ENCODE peak calls at places on chromosomes 2 and 18, in ten cellular contexts. One of them, this sample, is unnamed.

GRCh38 chr2:234048049-234048448 is 2.5 kb upstream of the SPP2 start:
- DNase-seq in CD4-positive, alpha-beta T cell: no peak
- DNase-seq in SK-N-DZ: no peak
- DNase-seq in SK-N-SH: no peak
- DNase-seq in globus pallidus: no peak
- DNase-seq in ureter: no peak
- DNase-seq in nucleus accumbens: no peak
- DNase-seq in NCI-H2081 treated with DMSO at 0.1 percent for 48 hours: no peak
- DNase-seq in Panc1: no peak
- DNase-seq in iPS DF 19.7: no peak
- DNase-seq in this sample: no peak

GRCh38 chr2:46942143-46942526 is 26.5 kb upstream of the MCFD2 start:
- DNase-seq in CD4-positive, alpha-beta T cell: peak; percentile 66
- DNase-seq in SK-N-DZ: no peak
- DNase-seq in SK-N-SH: peak; percentile 42
- DNase-seq in globus pallidus: peak; percentile 38
- DNase-seq in ureter: peak; percentile 58
- DNase-seq in nucleus accumbens: no peak
- DNase-seq in NCI-H2081 treated with DMSO at 0.1 percent for 48 hours: no peak
- DNase-seq in Panc1: no peak
- DNase-seq in iPS DF 19.7: no peak
- DNase-seq in this sample: peak; percentile 32

GRCh38 chr2:128315122-128315828 is 3.4 kb downstream of the HS6ST1 start:
- DNase-seq in CD4-positive, alpha-beta T cell: peak; percentile 21
- DNase-seq in SK-N-DZ: no peak
- DNase-seq in SK-N-SH: peak; percentile 16
- DNase-seq in globus pallidus: no peak
- DNase-seq in ureter: peak; percentile 39
- DNase-seq in nucleus accumbens: no peak
- DNase-seq in NCI-H2081 treated with DMSO at 0.1 percent for 48 hours: no peak
- DNase-seq in Panc1: no peak
- DNase-seq in iPS DF 19.7: no peak
- DNase-seq in this sample: no peak

GRCh38 chr2:20640411-20641122 is 10.3 kb downstream of the HS1BP3 start:
- DNase-seq in CD4-positive, alpha-beta T cell: no peak
- DNase-seq in SK-N-DZ: no peak
- DNase-seq in SK-N-SH: no peak
- DNase-seq in globus pallidus: no peak
- DNase-seq in ureter: no peak
- DNase-seq in nucleus accumbens: no peak
- DNase-seq in NCI-H2081 treated with DMSO at 0.1 percent for 48 hours: no peak
- DNase-seq in Panc1: no peak
- DNase-seq in iPS DF 19.7: no peak
- DNase-seq in this sample: no peak

GRCh38 chr2:110204408-110205385 is at the start of gene NPHP1:
- DNase-seq in CD4-positive, alpha-beta T cell: peak; percentile 83
- DNase-seq in SK-N-DZ: peak; percentile 86
- DNase-seq in SK-N-SH: peak; percentile 96
- DNase-seq in globus pallidus: peak; percentile 76
- DNase-seq in ureter: peak; percentile 87
- DNase-seq in nucleus accumbens: peak; percentile 83
- DNase-seq in NCI-H2081 treated with DMSO at 0.1 percent for 48 hours: peak; percentile 13
- DNase-seq in Panc1: no peak
- DNase-seq in iPS DF 19.7: no peak
- DNase-seq in this sample: peak; percentile 77

GRCh38 chr2:27422958-27423357 is 5.5 kb upstream of the NRBP1 start:
- DNase-seq in CD4-positive, alpha-beta T cell: no peak
- DNase-seq in SK-N-DZ: no peak
- DNase-seq in SK-N-SH: no peak
- DNase-seq in globus pallidus: no peak
- DNase-seq in ureter: no peak
- DNase-seq in nucleus accumbens: no peak
- DNase-seq in NCI-H2081 treated with DMSO at 0.1 percent for 48 hours: no peak
- DNase-seq in Panc1: no peak
- DNase-seq in iPS DF 19.7: no peak
- DNase-seq in this sample: no peak

GRCh38 chr2:7954223-7954622 is 727.6 kb upstream of the ID2 start:
- DNase-seq in CD4-positive, alpha-beta T cell: no peak
- DNase-seq in SK-N-DZ: no peak
- DNase-seq in SK-N-SH: no peak
- DNase-seq in globus pallidus: no peak
- DNase-seq in ureter: no peak
- DNase-seq in nucleus accumbens: no peak
- DNase-seq in NCI-H2081 treated with DMSO at 0.1 percent for 48 hours: no peak
- DNase-seq in Panc1: no peak
- DNase-seq in iPS DF 19.7: no peak
- DNase-seq in this sample: no peak

GRCh38 chr2:157900203-157900602 is 24.1 kb upstream of the ACVR1 start:
- DNase-seq in CD4-positive, alpha-beta T cell: no peak
- DNase-seq in SK-N-DZ: no peak
- DNase-seq in SK-N-SH: no peak
- DNase-seq in globus pallidus: no peak
- DNase-seq in ureter: no peak
- DNase-seq in nucleus accumbens: no peak
- DNase-seq in NCI-H2081 treated with DMSO at 0.1 percent for 48 hours: no peak
- DNase-seq in Panc1: no peak
- DNase-seq in iPS DF 19.7: no peak
- DNase-seq in this sample: peak; percentile 87

GRCh38 chr2:102049756-102050443 is 58.1 kb downstream of the IL1R2 start:
- DNase-seq in CD4-positive, alpha-beta T cell: no peak
- DNase-seq in SK-N-DZ: no peak
- DNase-seq in SK-N-SH: no peak
- DNase-seq in globus pallidus: peak; percentile 29
- DNase-seq in ureter: no peak
- DNase-seq in nucleus accumbens: no peak
- DNase-seq in NCI-H2081 treated with DMSO at 0.1 percent for 48 hours: no peak
- DNase-seq in Panc1: no peak
- DNase-seq in iPS DF 19.7: no peak
- DNase-seq in this sample: peak; percentile 45

GRCh38 chr18:55387139-55387984 is 200.6 kb downstream of the TCF4 start:
- DNase-seq in CD4-positive, alpha-beta T cell: no peak
- DNase-seq in SK-N-DZ: no peak
- DNase-seq in SK-N-SH: no peak
- DNase-seq in globus pallidus: peak; percentile 45
- DNase-seq in ureter: no peak
- DNase-seq in nucleus accumbens: no peak
- DNase-seq in NCI-H2081 treated with DMSO at 0.1 percent for 48 hours: no peak
- DNase-seq in Panc1: no peak
- DNase-seq in iPS DF 19.7: no peak
- DNase-seq in this sample: no peak

GRCh38 chr2:53670351-53670750 is 97.3 kb upstream of the CHAC2 start:
- DNase-seq in CD4-positive, alpha-beta T cell: no peak
- DNase-seq in SK-N-DZ: no peak
- DNase-seq in SK-N-SH: no peak
- DNase-seq in globus pallidus: no peak
- DNase-seq in ureter: no peak
- DNase-seq in nucleus accumbens: no peak
- DNase-seq in NCI-H2081 treated with DMSO at 0.1 percent for 48 hours: no peak
- DNase-seq in Panc1: no peak
- DNase-seq in iPS DF 19.7: no peak
- DNase-seq in this sample: peak; percentile 8

GRCh38 chr2:156538083-156538504 is 101.9 kb downstream of the GPD2 start:
- DNase-seq in CD4-positive, alpha-beta T cell: no peak
- DNase-seq in SK-N-DZ: no peak
- DNase-seq in SK-N-SH: no peak
- DNase-seq in globus pallidus: no peak
- DNase-seq in ureter: no peak
- DNase-seq in nucleus accumbens: no peak
- DNase-seq in NCI-H2081 treated with DMSO at 0.1 percent for 48 hours: no peak
- DNase-seq in Panc1: no peak
- DNase-seq in iPS DF 19.7: peak; percentile 15
- DNase-seq in this sample: no peak

GRCh38 chr18:45785015-45785597 is 40.4 kb upstream of the SIGLEC15 start:
- DNase-seq in CD4-positive, alpha-beta T cell: no peak
- DNase-seq in SK-N-DZ: no peak
- DNase-seq in SK-N-SH: no peak
- DNase-seq in globus pallidus: no peak
- DNase-seq in ureter: no peak
- DNase-seq in nucleus accumbens: no peak
- DNase-seq in NCI-H2081 treated with DMSO at 0.1 percent for 48 hours: no peak
- DNase-seq in Panc1: no peak
- DNase-seq in iPS DF 19.7: no peak
- DNase-seq in this sample: no peak